ENCODE peak calls at places on chromosomes 5 and 9, in six cellular contexts. One of them, this sample, is unnamed. For H3K4me1, the result is how much of the 10 kb centered on the place peaks cover.

GRCh38 chr9:73565026-73565425 is 413.4 kb downstream of the ANXA1 start:
- DNase-seq in endodermal cell: no peak
- DNase-seq in aorta: no peak
- DNase-seq in ovary: no peak
- DNase-seq in CD4-positive, CD25-positive, alpha-beta regulatory T cell: no peak
- DNase-seq in mesenchymal stem cell: no peak
- DNase-seq in this sample: no peak

GRCh38 chr9:18771736-18772135 is 261.3 kb downstream of the SAXO1 start:
- DNase-seq in CD4-positive, CD25-positive, alpha-beta regulatory T cell: no peak
- DNase-seq in mesenchymal stem cell: no peak
- DNase-seq in ovary: no peak
- DNase-seq in endodermal cell: no peak
- DNase-seq in aorta: no peak
- DNase-seq in this sample: no peak

GRCh38 chr5:145848854-145849253 is 13.7 kb upstream of the PRELID2 start:
- DNase-seq in endodermal cell: no peak
- DNase-seq in ovary: no peak
- DNase-seq in mesenchymal stem cell: peak
- DNase-seq in CD4-positive, CD25-positive, alpha-beta regulatory T cell: no peak
- DNase-seq in aorta: no peak
- DNase-seq in this sample: no peak

GRCh38 chr9:116271307-116271706 is 117.7 kb downstream of the PAPPA start:
- DNase-seq in CD4-positive, CD25-positive, alpha-beta regulatory T cell: no peak
- DNase-seq in aorta: no peak
- DNase-seq in endodermal cell: no peak
- DNase-seq in ovary: no peak
- DNase-seq in mesenchymal stem cell: no peak
- DNase-seq in this sample: no peak

GRCh38 chr9:75175395-75175794 is 87.1 kb downstream of the OSTF1 start:
- DNase-seq in aorta: no peak
- DNase-seq in mesenchymal stem cell: no peak
- DNase-seq in endodermal cell: no peak
- DNase-seq in ovary: no peak
- DNase-seq in CD4-positive, CD25-positive, alpha-beta regulatory T cell: no peak
- DNase-seq in this sample: no peak

GRCh38 chr9:133387680-133388079 is 11.5 kb downstream of the STKLD1 start:
- DNase-seq in mesenchymal stem cell: no peak
- DNase-seq in endodermal cell: no peak
- DNase-seq in aorta: no peak
- DNase-seq in ovary: no peak
- DNase-seq in CD4-positive, CD25-positive, alpha-beta regulatory T cell: no peak
- DNase-seq in this sample: peak

GRCh38 chr5:56759521-56759920 is 55.8 kb upstream of the MAP3K1 start:
- DNase-seq in CD4-positive, CD25-positive, alpha-beta regulatory T cell: no peak
- DNase-seq in mesenchymal stem cell: no peak
- DNase-seq in endodermal cell: no peak
- DNase-seq in aorta: no peak
- DNase-seq in ovary: peak
- DNase-seq in this sample: no peak

GRCh38 chr5:150164211-150164610 is 2.4 kb upstream of the CDX1 start:
- DNase-seq in CD4-positive, CD25-positive, alpha-beta regulatory T cell: no peak
- DNase-seq in aorta: no peak
- DNase-seq in endodermal cell: no peak
- DNase-seq in ovary: no peak
- DNase-seq in mesenchymal stem cell: peak
- DNase-seq in this sample: no peak

GRCh38 chr9:70411930-70412677 is 2.4 kb downstream of the KLF9 start:
- DNase-seq in CD4-positive, CD25-positive, alpha-beta regulatory T cell: peak
- DNase-seq in mesenchymal stem cell: peak
- DNase-seq in aorta: peak
- DNase-seq in ovary: peak
- DNase-seq in endodermal cell: peak
- DNase-seq in this sample: peak

GRCh38 chr5:67289763-67290521 is 93.3 kb upstream of the CD180 start:
- DNase-seq in mesenchymal stem cell: no peak
- DNase-seq in ovary: no peak
- DNase-seq in aorta: no peak
- DNase-seq in CD4-positive, CD25-positive, alpha-beta regulatory T cell: no peak
- DNase-seq in endodermal cell: no peak
- DNase-seq in this sample: no peak

GRCh38 chr5:167851416-167851815 is 440.0 kb upstream of the WWC1 start:
- DNase-seq in mesenchymal stem cell: no peak
- DNase-seq in aorta: no peak
- DNase-seq in endodermal cell: no peak
- DNase-seq in ovary: no peak
- DNase-seq in CD4-positive, CD25-positive, alpha-beta regulatory T cell: no peak
- DNase-seq in this sample: no peak

GRCh38 chr5:53019320-53019719 is 30.2 kb downstream of the ITGA2 start:
- DNase-seq in aorta: no peak
- DNase-seq in mesenchymal stem cell: peak
- DNase-seq in endodermal cell: no peak
- DNase-seq in ovary: no peak
- DNase-seq in CD4-positive, CD25-positive, alpha-beta regulatory T cell: no peak
- DNase-seq in this sample: no peak

GRCh38 chr5:107542831-107543231 is 127.9 kb downstream of the EFNA5 start:
- DNase-seq in endodermal cell: no peak
- DNase-seq in aorta: peak
- DNase-seq in ovary: peak
- DNase-seq in CD4-positive, CD25-positive, alpha-beta regulatory T cell: no peak
- DNase-seq in mesenchymal stem cell: peak
- DNase-seq in this sample: no peak

GRCh38 chr5:81268797-81269196 is 32.6 kb upstream of the ZCCHC9 start:
- DNase-seq in CD4-positive, CD25-positive, alpha-beta regulatory T cell: no peak
- DNase-seq in ovary: no peak
- DNase-seq in mesenchymal stem cell: peak
- DNase-seq in endodermal cell: no peak
- DNase-seq in aorta: no peak
- DNase-seq in this sample: no peak

GRCh38 chr5:126561908-126562307 is 33.1 kb downstream of the ALDH7A1 start:
- DNase-seq in aorta: no peak
- DNase-seq in endodermal cell: no peak
- DNase-seq in mesenchymal stem cell: peak
- DNase-seq in CD4-positive, CD25-positive, alpha-beta regulatory T cell: no peak
- DNase-seq in ovary: no peak
- DNase-seq in this sample: no peak

GRCh38 chr5:43635374-43635773 is 32.4 kb downstream of the NNT start:
- DNase-seq in ovary: no peak
- DNase-seq in aorta: no peak
- DNase-seq in endodermal cell: no peak
- DNase-seq in mesenchymal stem cell: peak
- DNase-seq in CD4-positive, CD25-positive, alpha-beta regulatory T cell: no peak
- DNase-seq in this sample: no peak

GRCh38 chr5:598564-598890 is 13.6 kb upstream of the CEP72 start:
- DNase-seq in mesenchymal stem cell: no peak
- DNase-seq in aorta: peak
- DNase-seq in CD4-positive, CD25-positive, alpha-beta regulatory T cell: no peak
- DNase-seq in ovary: no peak
- DNase-seq in endodermal cell: peak
- DNase-seq in this sample: no peak

GRCh38 chr5:173866249-173867172 is 21.6 kb upstream of the CPEB4 start:
- DNase-seq in ovary: no peak
- DNase-seq in mesenchymal stem cell: no peak
- DNase-seq in endodermal cell: no peak
- DNase-seq in CD4-positive, CD25-positive, alpha-beta regulatory T cell: no peak
- DNase-seq in aorta: no peak
- DNase-seq in this sample: no peak

GRCh38 chr5:43274435-43275114 is 38.6 kb downstream of the HMGCS1 start:
- DNase-seq in mesenchymal stem cell: no peak
- DNase-seq in aorta: no peak
- DNase-seq in CD4-positive, CD25-positive, alpha-beta regulatory T cell: no peak
- DNase-seq in endodermal cell: peak
- DNase-seq in ovary: no peak
- DNase-seq in this sample: no peak

GRCh38 chr5:72920690-72921089 is 35.2 kb upstream of the FCHO2 start:
- DNase-seq in CD4-positive, CD25-positive, alpha-beta regulatory T cell: no peak
- DNase-seq in mesenchymal stem cell: peak
- DNase-seq in ovary: no peak
- DNase-seq in endodermal cell: no peak
- DNase-seq in aorta: no peak
- DNase-seq in this sample: no peak

GRCh38 chr9:28882528-28882927 is 1309.2 kb upstream of the C9orf72 start:
- DNase-seq in ovary: no peak
- DNase-seq in aorta: no peak
- DNase-seq in CD4-positive, CD25-positive, alpha-beta regulatory T cell: no peak
- DNase-seq in mesenchymal stem cell: no peak
- DNase-seq in endodermal cell: no peak
- DNase-seq in this sample: no peak

GRCh38 chr5:68122439-68122906 is 93.1 kb upstream of the PIK3R1 start:
- DNase-seq in endodermal cell: peak
- DNase-seq in mesenchymal stem cell: no peak
- DNase-seq in CD4-positive, CD25-positive, alpha-beta regulatory T cell: no peak
- DNase-seq in aorta: no peak
- DNase-seq in ovary: no peak
- DNase-seq in this sample: no peak

GRCh38 chr5:534006-534742 is 9.9 kb upstream of the SLC9A3 start:
- DNase-seq in ovary: no peak
- DNase-seq in endodermal cell: no peak
- DNase-seq in aorta: peak
- DNase-seq in CD4-positive, CD25-positive, alpha-beta regulatory T cell: no peak
- DNase-seq in mesenchymal stem cell: no peak
- DNase-seq in this sample: no peak

GRCh38 chr5:14914193-14914592 is 42.6 kb upstream of the ANKH start:
- DNase-seq in endodermal cell: no peak
- DNase-seq in aorta: no peak
- DNase-seq in CD4-positive, CD25-positive, alpha-beta regulatory T cell: no peak
- DNase-seq in mesenchymal stem cell: no peak
- DNase-seq in ovary: no peak
- DNase-seq in this sample: no peak

GRCh38 chr5:60563696-60564324 is 136.2 kb downstream of the DEPDC1B start:
- DNase-seq in endodermal cell: no peak
- DNase-seq in ovary: no peak
- DNase-seq in mesenchymal stem cell: no peak
- DNase-seq in aorta: no peak
- DNase-seq in CD4-positive, CD25-positive, alpha-beta regulatory T cell: no peak
- DNase-seq in this sample: no peak

GRCh38 chr9:137128158-137129088 is 10.5 kb upstream of the GRIN1 start:
- DNase-seq in mesenchymal stem cell: no peak
- DNase-seq in aorta: no peak
- DNase-seq in ovary: no peak
- DNase-seq in CD4-positive, CD25-positive, alpha-beta regulatory T cell: no peak
- DNase-seq in endodermal cell: peak
- DNase-seq in this sample: peak

GRCh38 chr5:110321117-110321516 is 405.4 kb downstream of the TMEM232 start:
- DNase-seq in mesenchymal stem cell: peak
- DNase-seq in aorta: no peak
- DNase-seq in CD4-positive, CD25-positive, alpha-beta regulatory T cell: no peak
- DNase-seq in ovary: no peak
- DNase-seq in endodermal cell: no peak
- DNase-seq in this sample: no peak

GRCh38 chr5:132302413-132302812 is 8.2 kb downstream of the SLC22A4 start:
- DNase-seq in endodermal cell: no peak
- DNase-seq in CD4-positive, CD25-positive, alpha-beta regulatory T cell: no peak
- DNase-seq in ovary: no peak
- DNase-seq in aorta: no peak
- DNase-seq in mesenchymal stem cell: no peak
- DNase-seq in this sample: no peak

DNA sequence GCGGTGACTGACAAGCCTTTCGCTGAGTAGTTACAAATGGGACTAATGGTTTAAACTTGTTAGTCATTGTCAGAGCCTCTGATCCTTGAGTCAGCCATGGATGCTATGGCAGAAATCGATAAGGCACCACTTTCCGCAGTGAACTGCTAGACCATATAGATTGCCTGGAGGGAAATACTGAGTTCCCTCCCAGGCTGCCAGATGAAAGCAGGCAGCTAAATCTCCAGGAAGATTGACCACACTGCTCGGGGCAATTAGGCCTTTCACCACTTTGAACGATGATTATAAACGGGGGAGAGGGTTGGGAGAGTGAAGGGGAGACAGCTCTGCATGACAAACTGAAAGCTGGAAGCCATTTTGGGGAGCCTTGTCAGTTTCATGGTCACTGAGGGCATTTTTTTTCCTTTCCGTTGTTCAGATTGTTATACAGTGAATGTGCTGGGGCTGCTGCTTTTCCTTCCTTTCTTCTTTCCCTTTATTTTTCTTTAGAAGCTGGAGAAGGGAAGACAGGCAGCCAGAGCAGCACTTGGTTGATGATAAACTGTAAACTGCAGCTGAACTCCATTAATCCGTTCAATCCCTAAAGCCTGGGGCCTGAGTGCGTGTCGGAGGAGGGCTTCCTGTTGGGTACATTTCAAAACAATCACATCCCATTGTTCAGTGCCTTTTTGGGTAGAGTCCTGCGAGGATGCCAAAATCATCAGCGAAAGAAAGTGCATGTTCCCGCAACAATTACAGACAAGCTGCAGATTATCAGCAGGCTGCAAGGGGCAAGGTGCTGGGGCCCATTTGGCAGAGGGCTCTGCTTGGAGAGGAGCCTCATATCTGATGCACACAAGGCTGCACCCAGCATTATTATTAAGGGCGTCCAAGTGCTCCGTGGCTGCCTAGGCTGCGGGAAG is 308.4 kb downstream of the PSAT1 start:
- DNase-seq in CD4-positive, CD25-positive, alpha-beta regulatory T cell: no peak
- DNase-seq in ovary: peak
- DNase-seq in aorta: no peak
- DNase-seq in endodermal cell: no peak
- DNase-seq in mesenchymal stem cell: no peak
- DNase-seq in this sample: no peak
- H3K4me3 ChIP-seq in CD4-positive, CD25-positive, alpha-beta regulatory T cell: no peak
- H3K4me3 ChIP-seq in ovary: no peak
- H3K4me3 ChIP-seq in aorta: no peak
- H3K4me3 ChIP-seq in endodermal cell: no peak
- H3K4me3 ChIP-seq in mesenchymal stem cell: no peak
- H3K4me3 ChIP-seq in this sample: no peak

GRCh38 chr9:93131599-93132286 is 2.3 kb downstream of the NINJ1 start:
- DNase-seq in aorta: no peak
- DNase-seq in ovary: peak
- DNase-seq in endodermal cell: no peak
- DNase-seq in mesenchymal stem cell: no peak
- DNase-seq in CD4-positive, CD25-positive, alpha-beta regulatory T cell: no peak
- DNase-seq in this sample: no peak
- H3K4me1 ChIP-seq in aorta: under half
- H3K4me1 ChIP-seq in ovary: under half
- H3K4me1 ChIP-seq in endodermal cell: under half
- H3K4me1 ChIP-seq in mesenchymal stem cell: half or more
- H3K4me1 ChIP-seq in CD4-positive, CD25-positive, alpha-beta regulatory T cell: half or more
- H3K4me1 ChIP-seq in this sample: half or more

DNA sequence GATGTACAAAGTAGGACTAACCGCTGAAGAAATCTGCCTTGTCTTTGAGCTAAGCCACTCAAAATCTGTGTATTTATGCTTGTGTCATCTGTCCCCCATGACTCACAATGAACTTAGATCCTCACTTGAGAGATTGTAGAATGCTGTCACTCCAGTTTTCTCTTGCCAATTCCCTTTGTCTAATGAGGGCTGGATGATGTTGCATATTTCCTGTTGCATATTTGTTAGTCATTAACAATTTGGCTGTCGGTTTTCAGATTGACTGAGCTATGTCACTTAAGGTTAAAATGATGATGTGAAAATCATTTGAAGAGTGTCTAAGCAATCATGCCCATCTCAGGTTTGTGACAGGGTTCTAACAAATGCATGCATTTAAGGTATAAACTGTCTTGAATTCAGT is 481.7 kb downstream of the CDH10 start:
- DNase-seq in endodermal cell: no peak
- DNase-seq in CD4-positive, CD25-positive, alpha-beta regulatory T cell: no peak
- DNase-seq in ovary: no peak
- DNase-seq in mesenchymal stem cell: no peak
- DNase-seq in aorta: no peak
- DNase-seq in this sample: no peak
- H3K4me3 ChIP-seq in endodermal cell: no peak
- H3K4me3 ChIP-seq in CD4-positive, CD25-positive, alpha-beta regulatory T cell: no peak
- H3K4me3 ChIP-seq in ovary: no peak
- H3K4me3 ChIP-seq in mesenchymal stem cell: no peak
- H3K4me3 ChIP-seq in aorta: no peak
- H3K4me3 ChIP-seq in this sample: no peak

GRCh38 chr9:128881627-128881883 is 195 bp downstream of the KYAT1 start:
- DNase-seq in aorta: no peak
- DNase-seq in ovary: no peak
- DNase-seq in CD4-positive, CD25-positive, alpha-beta regulatory T cell: no peak
- DNase-seq in endodermal cell: no peak
- DNase-seq in mesenchymal stem cell: no peak
- DNase-seq in this sample: no peak
- H3K4me1 ChIP-seq in aorta: under half
- H3K4me1 ChIP-seq in ovary: under half
- H3K4me1 ChIP-seq in CD4-positive, CD25-positive, alpha-beta regulatory T cell: half or more
- H3K4me1 ChIP-seq in endodermal cell: under half
- H3K4me1 ChIP-seq in mesenchymal stem cell: under half
- H3K4me1 ChIP-seq in this sample: under half